ENCODE peak calls at places on chromosomes 7 and 10, in five cellular contexts. One of them, this sample, is unnamed.

GRCh38 chr10:34305189-34305588 is 509.9 kb downstream of the PARD3 start:
- DNase-seq in AG10803: no peak
- DNase-seq in fibroblast of mammary gland: no peak
- DNase-seq in activated CD8-positive, alpha-beta memory T cell treated with anti-CD3 and anti-CD28 coated beads, Interleukin-2, amount 50 U/mL, for 48 hours: no peak
- DNase-seq in caudate nucleus: peak
- DNase-seq in this sample: peak

GRCh38 chr10:96319754-96320514 is 15.7 kb downstream of the DNTT start:
- DNase-seq in caudate nucleus: no peak
- DNase-seq in fibroblast of mammary gland: peak
- DNase-seq in activated CD8-positive, alpha-beta memory T cell treated with anti-CD3 and anti-CD28 coated beads, Interleukin-2, amount 50 U/mL, for 48 hours: no peak
- DNase-seq in AG10803: no peak
- DNase-seq in this sample: no peak

GRCh38 chr10:521261-521660 is 168.2 kb downstream of the DIP2C start:
- DNase-seq in caudate nucleus: no peak
- DNase-seq in AG10803: no peak
- DNase-seq in activated CD8-positive, alpha-beta memory T cell treated with anti-CD3 and anti-CD28 coated beads, Interleukin-2, amount 50 U/mL, for 48 hours: no peak
- DNase-seq in fibroblast of mammary gland: no peak
- DNase-seq in this sample: no peak

GRCh38 chr7:29397398-29397797 is 166.2 kb upstream of the PRR15 start:
- DNase-seq in AG10803: no peak
- DNase-seq in fibroblast of mammary gland: no peak
- DNase-seq in caudate nucleus: no peak
- DNase-seq in activated CD8-positive, alpha-beta memory T cell treated with anti-CD3 and anti-CD28 coated beads, Interleukin-2, amount 50 U/mL, for 48 hours: no peak
- DNase-seq in this sample: no peak

GRCh38 chr7:98294798-98295382 is 13.4 kb downstream of the BRI3 start:
- DNase-seq in AG10803: peak
- DNase-seq in caudate nucleus: peak
- DNase-seq in fibroblast of mammary gland: peak
- DNase-seq in activated CD8-positive, alpha-beta memory T cell treated with anti-CD3 and anti-CD28 coated beads, Interleukin-2, amount 50 U/mL, for 48 hours: no peak
- DNase-seq in this sample: peak

GRCh38 chr7:107014381-107015023 is 30.0 kb upstream of the PRKAR2B start:
- DNase-seq in fibroblast of mammary gland: peak
- DNase-seq in caudate nucleus: no peak
- DNase-seq in AG10803: peak
- DNase-seq in activated CD8-positive, alpha-beta memory T cell treated with anti-CD3 and anti-CD28 coated beads, Interleukin-2, amount 50 U/mL, for 48 hours: no peak
- DNase-seq in this sample: no peak

GRCh38 chr10:100014129-100014762 is 4.5 kb upstream of the DNMBP start:
- DNase-seq in activated CD8-positive, alpha-beta memory T cell treated with anti-CD3 and anti-CD28 coated beads, Interleukin-2, amount 50 U/mL, for 48 hours: no peak
- DNase-seq in AG10803: no peak
- DNase-seq in caudate nucleus: no peak
- DNase-seq in fibroblast of mammary gland: no peak
- DNase-seq in this sample: no peak

GRCh38 chr10:48501806-48502771 is 102.8 kb downstream of the ARHGAP22 start:
- DNase-seq in activated CD8-positive, alpha-beta memory T cell treated with anti-CD3 and anti-CD28 coated beads, Interleukin-2, amount 50 U/mL, for 48 hours: no peak
- DNase-seq in caudate nucleus: no peak
- DNase-seq in fibroblast of mammary gland: no peak
- DNase-seq in AG10803: no peak
- DNase-seq in this sample: no peak

GRCh38 chr7:30869794-30870491 is 41.7 kb upstream of the AQP1 start:
- DNase-seq in AG10803: peak
- DNase-seq in caudate nucleus: no peak
- DNase-seq in fibroblast of mammary gland: peak
- DNase-seq in activated CD8-positive, alpha-beta memory T cell treated with anti-CD3 and anti-CD28 coated beads, Interleukin-2, amount 50 U/mL, for 48 hours: no peak
- DNase-seq in this sample: no peak

GRCh38 chr10:133530506-133530905 is 3.3 kb downstream of the CYP2E1 start:
- DNase-seq in fibroblast of mammary gland: no peak
- DNase-seq in AG10803: no peak
- DNase-seq in caudate nucleus: no peak
- DNase-seq in activated CD8-positive, alpha-beta memory T cell treated with anti-CD3 and anti-CD28 coated beads, Interleukin-2, amount 50 U/mL, for 48 hours: no peak
- DNase-seq in this sample: no peak

GRCh38 chr10:11263039-11263345 is 245.3 kb downstream of the CELF2 start:
- DNase-seq in activated CD8-positive, alpha-beta memory T cell treated with anti-CD3 and anti-CD28 coated beads, Interleukin-2, amount 50 U/mL, for 48 hours: no peak
- DNase-seq in AG10803: no peak
- DNase-seq in fibroblast of mammary gland: no peak
- DNase-seq in caudate nucleus: no peak
- DNase-seq in this sample: no peak

GRCh38 chr10:84298077-84298476 is 30.3 kb upstream of the CCSER2 start:
- DNase-seq in activated CD8-positive, alpha-beta memory T cell treated with anti-CD3 and anti-CD28 coated beads, Interleukin-2, amount 50 U/mL, for 48 hours: no peak
- DNase-seq in AG10803: no peak
- DNase-seq in caudate nucleus: no peak
- DNase-seq in fibroblast of mammary gland: no peak
- DNase-seq in this sample: no peak

GRCh38 chr10:118173326-118173725 is 126.6 kb upstream of the RAB11FIP2 start:
- DNase-seq in AG10803: peak
- DNase-seq in fibroblast of mammary gland: no peak
- DNase-seq in activated CD8-positive, alpha-beta memory T cell treated with anti-CD3 and anti-CD28 coated beads, Interleukin-2, amount 50 U/mL, for 48 hours: no peak
- DNase-seq in caudate nucleus: no peak
- DNase-seq in this sample: no peak

GRCh38 chr7:114653391-114654088 is 238.9 kb downstream of the FOXP2 start:
- DNase-seq in AG10803: no peak
- DNase-seq in activated CD8-positive, alpha-beta memory T cell treated with anti-CD3 and anti-CD28 coated beads, Interleukin-2, amount 50 U/mL, for 48 hours: no peak
- DNase-seq in caudate nucleus: no peak
- DNase-seq in fibroblast of mammary gland: no peak
- DNase-seq in this sample: no peak

GRCh38 chr7:1883834-1884582 is 213.9 kb downstream of the ELFN1 start:
- DNase-seq in AG10803: no peak
- DNase-seq in activated CD8-positive, alpha-beta memory T cell treated with anti-CD3 and anti-CD28 coated beads, Interleukin-2, amount 50 U/mL, for 48 hours: no peak
- DNase-seq in caudate nucleus: no peak
- DNase-seq in fibroblast of mammary gland: no peak
- DNase-seq in this sample: no peak